ENCODE peak calls at places on chromosome X, in eight cellular contexts. T is testis, R is cardiac fibroblast, I is nephron progenitor cell, Y is thoracic aorta, F is GM10248, C is glutamatergic neuron, O is PC-3. J is an unnamed sample.

GRCh38 chrX:16882188-16882587 is 12.0 kb upstream of the RBBP7 start:
- DNase-seq in T (peak; percentile 64), O (peak; percentile 23), R (peak; percentile 38), C (no peak), Y (no peak), F (peak; percentile 18), I (peak; percentile 8), J (no peak)

GRCh38 chrX:71475906-71476305 is 57.0 kb upstream of the OGT start:
- DNase-seq in R (no peak), O (no peak), Y (no peak), C (no peak), T (no peak), F (no peak), I (no peak), J (no peak)

GRCh38 chrX:150772150-150772970 is 79.2 kb downstream of the MTMR1 start:
- DNase-seq in R (peak; percentile 72), F (peak; percentile 81), T (peak; percentile 83), C (peak; percentile 89), I (peak; percentile 87), Y (peak; percentile 8), O (peak; percentile 81), J (peak; percentile 82)

GRCh38 chrX:53686151-53686885 is at the start of gene HUWE1:
- DNase-seq in T (peak; percentile 87), O (peak; percentile 75), R (peak; percentile 76), I (peak; percentile 93), F (peak; percentile 73), C (peak; percentile 91), Y (peak; percentile 8), J (peak; percentile 70)

GRCh38 chrX:54865208-54865607 is 55.4 kb upstream of the TRO start:
- DNase-seq in O (no peak), F (no peak), Y (no peak), T (no peak), R (no peak), I (no peak), C (no peak), J (no peak)

GRCh38 chrX:44144491-44144890 is 171.3 kb upstream of the NDP start:
- DNase-seq in R (no peak), T (no peak), Y (no peak), C (no peak), I (no peak), O (no peak), F (no peak), J (no peak)

GRCh38 chrX:41720125-41720780 is 3.7 kb upstream of the GPR82 start:
- DNase-seq in Y (no peak), R (no peak), C (no peak), I (no peak), T (no peak), F (peak; percentile 18), O (no peak), J (peak; percentile 22)

GRCh38 chrX:38627683-38628082 is 66.3 kb downstream of the TSPAN7 start:
- DNase-seq in R (peak; percentile 0), F (peak; percentile 13), Y (no peak), C (no peak), I (no peak), O (peak; percentile 57), T (no peak), J (no peak)

GRCh38 chrX:145630081-145630480 is 187.5 kb upstream of the SLITRK2 start:
- DNase-seq in T (no peak), C (no peak), I (no peak), R (no peak), F (no peak), Y (no peak), O (no peak), J (no peak)

GRCh38 chrX:135453381-135453780 is 31.6 kb downstream of the SMIM10L2A start:
- DNase-seq in F (no peak), Y (no peak), O (no peak), I (no peak), C (no peak), T (no peak), R (no peak), J (no peak)

GRCh38 chrX:46169808-46170207 is 375.4 kb downstream of the ZNF674 start:
- DNase-seq in T (no peak), R (no peak), I (no peak), O (peak; percentile 69), C (no peak), Y (no peak), F (no peak), J (no peak)

GRCh38 chrX:86322913-86323312 is 174.7 kb downstream of the DACH2 start:
- DNase-seq in O (no peak), R (no peak), F (no peak), I (no peak), T (no peak), C (no peak), Y (no peak), J (no peak)

GRCh38 chrX:35858916-35859315 is 60.6 kb upstream of the CFAP47 start:
- DNase-seq in R (no peak), O (no peak), F (no peak), I (no peak), Y (no peak), T (no peak), C (no peak), J (no peak)

GRCh38 chrX:17590892-17591740 is 146.2 kb upstream of the SCML1 start:
- DNase-seq in R (peak; percentile 80), O (peak; percentile 79), Y (no peak), I (peak; percentile 59), T (peak; percentile 71), C (peak; percentile 56), F (peak; percentile 23), J (peak; percentile 45)

GRCh38 chrX:154526901-154527675 is 11.1 kb upstream of the FAM3A start:
- DNase-seq in Y (no peak), F (peak; percentile 67), O (peak; percentile 82), R (peak; percentile 88), I (peak; percentile 74), T (peak; percentile 86), C (peak; percentile 80), J (peak; percentile 72)

GRCh38 chrX:118847676-118848075 is 24.1 kb downstream of the ZCCHC12 start:
- DNase-seq in T (no peak), O (peak; percentile 80), C (no peak), R (peak; percentile 68), I (no peak), F (peak; percentile 44), Y (no peak), J (peak; percentile 57)

GRCh38 chrX:75781618-75782017 is 3.4 kb downstream of the MAGEE2 start:
- DNase-seq in C (no peak), Y (no peak), F (no peak), O (no peak), T (peak; percentile 16), I (no peak), R (no peak), J (no peak)

GRCh38 chrX:21656587-21657317 is 1.4 kb downstream of the KLHL34 start:
- DNase-seq in T (no peak), F (no peak), C (no peak), R (no peak), O (no peak), I (no peak), Y (no peak), J (no peak)
- TF ChIP-seq CTCF in T (no peak), F (no peak), C (no peak), R (no peak), O (no peak), I (no peak), Y (no peak), J (no peak)

GRCh38 chrX:29542147-29542546 is 673.2 kb upstream of the MAGEB2 start:
- DNase-seq in F (no peak), T (no peak), I (no peak), Y (no peak), O (no peak), C (no peak), R (no peak), J (no peak)
- TF ChIP-seq CTCF in F (no peak), T (no peak), I (no peak), Y (no peak), O (no peak), C (no peak), R (no peak), J (no peak)

GRCh38 chrX:131830400-131831184 is 192.5 kb upstream of the STK26 start:
- DNase-seq in Y (no peak), R (peak; percentile 80), C (peak; percentile 70), I (peak; percentile 80), T (peak; percentile 28), F (peak; percentile 21), O (peak; percentile 71), J (no peak)

GRCh38 chrX:131828482-131828881 is 194.6 kb upstream of the STK26 start:
- DNase-seq in T (no peak), O (no peak), C (no peak), Y (no peak), F (no peak), R (no peak), I (no peak), J (no peak)

GRCh38 chrX:131826572-131826971 is 196.5 kb upstream of the STK26 start:
- DNase-seq in R (no peak), O (no peak), I (no peak), T (no peak), Y (no peak), C (no peak), F (no peak), J (no peak)

GRCh38 chrX:131831185-131831520 is 191.9 kb upstream of the STK26 start:
- DNase-seq in I (no peak), C (no peak), T (no peak), Y (no peak), R (no peak), O (no peak), F (no peak), J (no peak)

GRCh38 chrX:131827935-131828334 is 195.2 kb upstream of the STK26 start:
- DNase-seq in R (peak; percentile 26), C (peak; percentile 35), O (peak; percentile 55), Y (no peak), I (peak; percentile 26), F (peak; percentile 28), T (no peak), J (peak; percentile 28)
- TF ChIP-seq CTCF in R (no peak), C (no peak), O (peak; percentile 69), Y (no peak), I (peak; percentile 13), F (peak; percentile 25), T (no peak), J (peak; percentile 58)

GRCh38 chrX:68684919-68685304 is 37.4 kb downstream of the STARD8 start:
- DNase-seq in T (no peak), C (no peak), I (no peak), F (no peak), R (no peak), Y (no peak), O (no peak), J (no peak)
- TF ChIP-seq CTCF in T (no peak), C (no peak), I (no peak), F (no peak), R (no peak), Y (no peak), O (no peak), J (no peak)

J was measured in GM13977.